ENCODE peak calls at places on chromosome 13, in seven cellular contexts. R is NCI-H82, S is cerebellar cortex, F is T follicular helper cell, G is pancreas, J is substantia nigra, X is GM13977. L is an unnamed sample.

GRCh38 chr13:50543767-50544166 is 299.7 kb downstream of the DLEU7 start:
- DNase-seq in R (no peak), S (no peak), F (no peak), G (no peak), J (no peak), X (no peak), L (no peak)

GRCh38 chr13:112174476-112175110 is 107.6 kb downstream of the SOX1 start:
- DNase-seq in R (no peak), S (no peak), F (no peak), G (no peak), J (no peak), X (no peak), L (no peak)

GRCh38 chr13:113000575-113000974 is 31.6 kb downstream of the MCF2L start:
- DNase-seq in R (no peak), S (no peak), F (no peak), G (no peak), J (no peak), X (no peak), L (no peak)

GRCh38 chr13:21328201-21328600 is 130.9 kb downstream of the ZDHHC20 start:
- DNase-seq in R (no peak), S (no peak), F (no peak), G (no peak), J (no peak), X (no peak), L (no peak)

GRCh38 chr13:24212254-24212653 is 51.7 kb downstream of the SPATA13 start:
- DNase-seq in R (no peak), S (no peak), F (no peak), G (no peak), J (no peak), X (no peak), L (no peak)

GRCh38 chr13:21673592-21674270 is 2.9 kb downstream of the FGF9 start:
- DNase-seq in R (peak; percentile 40), S (peak; percentile 61), F (no peak), G (peak; percentile 54), J (peak; percentile 24), X (peak; percentile 84), L (peak; percentile 76)

GRCh38 chr13:89061821-89062220 is 1390.7 kb downstream of the SLITRK5 start:
- DNase-seq in R (no peak), S (no peak), F (no peak), G (no peak), J (no peak), X (no peak), L (no peak)

GRCh38 chr13:45063261-45063870 is 56.9 kb upstream of the GTF2F2 start:
- DNase-seq in R (no peak), S (no peak), F (no peak), G (no peak), J (no peak), X (no peak), L (no peak)

GRCh38 chr13:74316531-74316930 is 182.3 kb upstream of the KLF12 start:
- DNase-seq in R (no peak), S (no peak), F (no peak), G (no peak), J (no peak), X (no peak), L (no peak)

GRCh38 chr13:70098669-70099068 is 9.0 kb upstream of the ATXN8OS start:
- DNase-seq in R (peak; percentile 57), S (no peak), F (no peak), G (no peak), J (no peak), X (no peak), L (no peak)

GRCh38 chr13:59700281-59700680 is 463.4 kb downstream of the DIAPH3 start:
- DNase-seq in R (no peak), S (no peak), F (no peak), G (no peak), J (no peak), X (no peak), L (no peak)

GRCh38 chr13:20351279-20352022 is 119.3 kb upstream of the GJB6 start:
- DNase-seq in R (no peak), S (no peak), F (no peak), G (no peak), J (no peak), X (no peak), L (no peak)

GRCh38 chr13:89910166-89910565 is 1437.3 kb upstream of the MIR17HG start:
- DNase-seq in R (no peak), S (no peak), F (no peak), G (no peak), J (no peak), X (no peak), L (no peak)

GRCh38 chr13:106942558-106942957 is 374.6 kb upstream of the ARGLU1 start:
- DNase-seq in R (no peak), S (no peak), F (no peak), G (no peak), J (no peak), X (no peak), L (no peak)

GRCh38 chr13:109412232-109412935 is 374.0 kb downstream of the IRS2 start:
- DNase-seq in R (peak; percentile 88), S (peak; percentile 44), F (no peak), G (no peak), J (peak; percentile 24), X (no peak), L (peak; percentile 58)

GRCh38 chr13:114071441-114071840 is 61.0 kb downstream of the RASA3 start:
- DNase-seq in R (no peak), S (no peak), F (no peak), G (no peak), J (no peak), X (no peak), L (peak; percentile 33)

GRCh38 chr13:97125051-97125809 is 96.9 kb upstream of the MBNL2 start:
- DNase-seq in R (peak; percentile 100), S (no peak), F (no peak), G (peak; percentile 24), J (no peak), X (no peak), L (no peak)

GRCh38 chr13:67200183-67200582 is 30.0 kb downstream of the PCDH9 start:
- DNase-seq in R (no peak), S (no peak), F (no peak), G (no peak), J (no peak), X (no peak), L (no peak)

GRCh38 chr13:30745917-30746686 is 10.8 kb downstream of the ALOX5AP start:
- DNase-seq in R (no peak), S (no peak), F (no peak), G (peak; percentile 13), J (no peak), X (no peak), L (no peak)

GRCh38 chr13:42747399-42747873 is 33.9 kb upstream of the FAM216B start:
- DNase-seq in R (no peak), S (no peak), F (no peak), G (no peak), J (no peak), X (no peak), L (no peak)

GRCh38 chr13:68009546-68009945 is 779.4 kb upstream of the PCDH9 start:
- DNase-seq in R (peak; percentile 72), S (no peak), F (no peak), G (no peak), J (no peak), X (no peak), L (no peak)

GRCh38 chr13:73133536-73133935 is 74.7 kb downstream of the KLF5 start:
- DNase-seq in R (no peak), S (no peak), F (no peak), G (no peak), J (no peak), X (no peak), L (no peak)